ENCODE peak calls at places on chromosome X, in ten cellular contexts. K, L, U, E, R, W, D, M, F and Z are unnamed samples.

GRCh38 chrX:115547448-115547847 is 13.5 kb upstream of the PLS3 start:
- DNase-seq in K (no peak), L (no peak), U (peak), E (no peak), R (no peak), W (no peak), D (no peak), M (no peak), F (no peak), Z (no peak)

GRCh38 chrX:72100824-72101351 is 30.8 kb downstream of the RTL5 start:
- DNase-seq in K (peak), L (peak), U (no peak), E (no peak), R (peak), W (peak), D (no peak), M (no peak), F (no peak), Z (peak)

GRCh38 chrX:128653524-128653923 is 601.3 kb upstream of the ACTRT1 start:
- DNase-seq in K (no peak), L (no peak), U (peak), E (no peak), R (no peak), W (no peak), D (no peak), M (no peak), F (no peak), Z (no peak)

GRCh38 chrX:155877288-155877687 is 3.9 kb upstream of the VAMP7 start:
- DNase-seq in K (no peak), L (no peak), U (no peak), E (no peak), R (no peak), W (no peak), D (no peak), M (no peak), F (no peak), Z (no peak)

GRCh38 chrX:80216086-80216485 is 201.5 kb downstream of the TBX22 start:
- DNase-seq in K (no peak), L (no peak), U (no peak), E (peak), R (no peak), W (no peak), D (peak), M (no peak), F (no peak), Z (no peak)

GRCh38 chrX:149515954-149516602 is 11.0 kb upstream of the IDS start:
- DNase-seq in K (no peak), L (no peak), U (no peak), E (no peak), R (no peak), W (no peak), D (no peak), M (no peak), F (no peak), Z (no peak)

GRCh38 chrX:17931855-17932254 is 70.8 kb upstream of the RAI2 start:
- DNase-seq in K (no peak), L (no peak), U (no peak), E (no peak), R (no peak), W (no peak), D (no peak), M (no peak), F (no peak), Z (no peak)

GRCh38 chrX:78922754-78923153 is 22.4 kb upstream of the P2RY10 start:
- DNase-seq in K (no peak), L (no peak), U (no peak), E (no peak), R (no peak), W (no peak), D (no peak), M (no peak), F (no peak), Z (no peak)

GRCh38 chrX:125622899-125623298 is 303.2 kb downstream of the TEX13C start:
- DNase-seq in K (no peak), L (no peak), U (no peak), E (no peak), R (no peak), W (no peak), D (no peak), M (no peak), F (no peak), Z (no peak)

GRCh38 chrX:109966246-109966645 is 36.7 kb upstream of the TMEM164 start:
- DNase-seq in K (no peak), L (no peak), U (no peak), E (no peak), R (no peak), W (no peak), D (peak), M (no peak), F (no peak), Z (no peak)

GRCh38 chrX:68307767-68308166 is 125.5 kb downstream of the OPHN1 start:
- DNase-seq in K (no peak), L (no peak), U (no peak), E (peak), R (no peak), W (no peak), D (peak), M (no peak), F (no peak), Z (no peak)

GRCh38 chrX:72572248-72573157 is at the start of gene HDAC8:
- DNase-seq in K (peak), L (no peak), U (peak), E (peak), R (peak), W (peak), D (peak), M (no peak), F (peak), Z (peak)

GRCh38 chrX:580020-580419 is 50.6 kb upstream of the SHOX start:
- DNase-seq in K (no peak), L (no peak), U (no peak), E (no peak), R (no peak), W (no peak), D (no peak), M (no peak), F (no peak), Z (no peak)

GRCh38 chrX:96820935-96821334 is 62.8 kb upstream of the RPA4 start:
- DNase-seq in K (no peak), L (no peak), U (no peak), E (no peak), R (no peak), W (no peak), D (no peak), M (no peak), F (no peak), Z (no peak)

GRCh38 chrX:49166914-49167739 is 4.6 kb downstream of the MAGIX start:
- DNase-seq in K (no peak), L (no peak), U (peak), E (peak), R (peak), W (peak), D (peak), M (no peak), F (no peak), Z (peak)

GRCh38 chrX:1075156-1075555 is 137.3 kb downstream of the CRLF2 start:
- DNase-seq in K (no peak), L (no peak), U (no peak), E (no peak), R (no peak), W (no peak), D (no peak), M (no peak), F (no peak), Z (no peak)

GRCh38 chrX:151711787-151712186 is 4.0 kb upstream of the FATE1 start:
- DNase-seq in K (no peak), L (no peak), U (no peak), E (no peak), R (no peak), W (no peak), D (no peak), M (no peak), F (no peak), Z (no peak)

GRCh38 chrX:41870719-41871151 is 52.6 kb downstream of the CASK start:
- DNase-seq in K (no peak), L (no peak), U (no peak), E (no peak), R (no peak), W (no peak), D (no peak), M (no peak), F (no peak), Z (no peak)

GRCh38 chrX:124555036-124555595 is 208.8 kb downstream of the SH2D1A start:
- DNase-seq in K (no peak), L (no peak), U (no peak), E (peak), R (no peak), W (no peak), D (peak), M (no peak), F (no peak), Z (no peak)

GRCh38 chrX:10509397-10509796 is 111.0 kb downstream of the MID1 start:
- DNase-seq in K (no peak), L (no peak), U (peak), E (no peak), R (no peak), W (no peak), D (no peak), M (no peak), F (no peak), Z (no peak)

GRCh38 chrX:24117288-24117687 is 32.2 kb upstream of the ZFX start:
- DNase-seq in K (no peak), L (no peak), U (no peak), E (peak), R (no peak), W (no peak), D (peak), M (no peak), F (no peak), Z (no peak)

GRCh38 chrX:154460326-154460725 is 2.2 kb downstream of the PLXNA3 start:
- DNase-seq in K (no peak), L (no peak), U (no peak), E (no peak), R (no peak), W (no peak), D (peak), M (no peak), F (no peak), Z (no peak)

GRCh38 chrX:134664202-134664601 is 5.9 kb upstream of the PLAC1 start:
- DNase-seq in K (no peak), L (no peak), U (no peak), E (no peak), R (no peak), W (no peak), D (peak), M (no peak), F (no peak), Z (no peak)

GRCh38 chrX:115047181-115047580 is 29.8 kb upstream of the IL13RA2 start:
- DNase-seq in K (no peak), L (no peak), U (no peak), E (peak), R (no peak), W (no peak), D (peak), M (no peak), F (no peak), Z (no peak)

GRCh38 chrX:42778096-42778495 is at the start of gene PPP1R2C:
- DNase-seq in K (no peak), L (no peak), U (no peak), E (no peak), R (no peak), W (no peak), D (no peak), M (no peak), F (no peak), Z (no peak)

GRCh38 chrX:13742397-13743176 is 8.0 kb downstream of the OFD1 start:
- DNase-seq in K (peak), L (no peak), U (no peak), E (no peak), R (peak), W (no peak), D (no peak), M (no peak), F (no peak), Z (peak)

GRCh38 chrX:45515262-45516215 is 314.9 kb upstream of the DIPK2B start:
- DNase-seq in K (peak), L (no peak), U (peak), E (peak), R (no peak), W (peak), D (peak), M (peak), F (peak), Z (peak)

GRCh38 chrX:118370921-118371624 is 25.2 kb downstream of the WDR44 start:
- DNase-seq in K (no peak), L (no peak), U (no peak), E (peak), R (no peak), W (no peak), D (no peak), M (no peak), F (no peak), Z (no peak)

GRCh38 chrX:9312922-9313867 is 151.7 kb upstream of the TBL1X start:
- DNase-seq in K (peak), L (peak), U (no peak), E (no peak), R (no peak), W (peak), D (no peak), M (peak), F (no peak), Z (no peak)

GRCh38 chrX:53683556-53684414 is 2.7 kb downstream of the HUWE1 start:
- DNase-seq in K (peak), L (peak), U (peak), E (peak), R (peak), W (peak), D (peak), M (peak), F (peak), Z (peak)

GRCh38 chrX:110346681-110347080 is 12.0 kb upstream of the RTL9 start:
- DNase-seq in K (no peak), L (no peak), U (peak), E (no peak), R (no peak), W (no peak), D (peak), M (no peak), F (no peak), Z (no peak)

GRCh38 chrX:109841869-109842579 is 109.0 kb upstream of the ACSL4 start:
- DNase-seq in K (no peak), L (no peak), U (no peak), E (peak), R (no peak), W (no peak), D (peak), M (no peak), F (no peak), Z (no peak)

GRCh38 chrX:2984342-2984741 is 22.0 kb upstream of the ARSH start:
- DNase-seq in K (no peak), L (no peak), U (no peak), E (no peak), R (no peak), W (no peak), D (no peak), M (no peak), F (no peak), Z (no peak)

GRCh38 chrX:129523076-129524055 is at the start of gene SMARCA1:
- DNase-seq in K (peak), L (no peak), U (peak), E (no peak), R (no peak), W (no peak), D (peak), M (no peak), F (no peak), Z (no peak)

GRCh38 chrX:152878976-152879755 is 18.7 kb upstream of the ZNF185 start:
- DNase-seq in K (no peak), L (no peak), U (no peak), E (peak), R (no peak), W (no peak), D (peak), M (no peak), F (peak), Z (no peak)

GRCh38 chrX:24243692-24244091 is 70.2 kb downstream of the SUPT20HL2 start:
- DNase-seq in K (no peak), L (no peak), U (no peak), E (no peak), R (no peak), W (no peak), D (peak), M (no peak), F (no peak), Z (no peak)

GRCh38 chrX:39654952-39655351 is 442.8 kb downstream of the BCOR start:
- DNase-seq in K (no peak), L (no peak), U (no peak), E (no peak), R (no peak), W (no peak), D (no peak), M (no peak), F (no peak), Z (no peak)

GRCh38 chrX:39653656-39654055 is 444.1 kb downstream of the BCOR start:
- DNase-seq in K (no peak), L (no peak), U (peak), E (no peak), R (no peak), W (no peak), D (no peak), M (no peak), F (no peak), Z (no peak)

GRCh38 chrX:39650883-39651282 is 446.9 kb downstream of the BCOR start:
- DNase-seq in K (no peak), L (no peak), U (no peak), E (no peak), R (no peak), W (no peak), D (no peak), M (no peak), F (no peak), Z (no peak)

GRCh38 chrX:39654183-39654925 is 443.4 kb downstream of the BCOR start:
- DNase-seq in K (no peak), L (no peak), U (peak), E (no peak), R (no peak), W (no peak), D (no peak), M (no peak), F (no peak), Z (no peak)

GRCh38 chrX:39652336-39652735 is 445.4 kb downstream of the BCOR start:
- DNase-seq in K (peak), L (no peak), U (peak), E (no peak), R (no peak), W (peak), D (peak), M (no peak), F (no peak), Z (no peak)
- TF ChIP-seq CTCF in K (peak), L (no peak), U (peak), E (peak), R (peak), W (no peak), D (peak), M (no peak), F (peak), Z (peak)

DNA sequence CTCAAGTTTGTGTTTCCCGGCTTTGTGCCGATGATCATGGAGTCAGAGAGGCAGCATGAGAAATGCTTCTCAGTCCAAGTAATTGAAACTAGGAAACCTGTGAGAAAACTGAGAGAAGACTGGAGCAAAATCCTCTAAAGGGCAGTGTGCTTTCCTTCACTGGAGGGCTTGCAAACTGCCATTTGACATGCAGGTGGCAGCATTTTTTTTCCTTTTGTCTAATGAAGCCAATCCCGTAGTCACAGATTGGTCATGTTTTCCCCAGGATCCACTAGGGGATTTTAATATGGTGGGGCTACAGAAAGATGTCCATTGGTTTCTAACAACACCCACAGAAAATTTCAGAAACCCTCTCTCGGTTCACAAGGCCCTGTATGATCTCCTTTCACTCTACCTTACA is 117.4 kb upstream of the NUDT10 start:
- DNase-seq in K (no peak), L (no peak), U (peak), E (no peak), R (no peak), W (no peak), D (no peak), M (no peak), F (no peak), Z (no peak)
- TF ChIP-seq CTCF in K (no peak), L (no peak), U (peak), E (no peak), R (no peak), W (no peak), D (no peak), M (no peak), F (no peak), Z (no peak)

GRCh38 chrX:111442791-111443190 is 30.8 kb upstream of the DCX start:
- DNase-seq in K (no peak), L (no peak), U (no peak), E (no peak), R (no peak), W (no peak), D (no peak), M (no peak), F (no peak), Z (no peak)

GRCh38 chrX:111444881-111445280 is 32.9 kb upstream of the DCX start:
- DNase-seq in K (no peak), L (no peak), U (no peak), E (no peak), R (no peak), W (no peak), D (no peak), M (no peak), F (no peak), Z (no peak)

GRCh38 chrX:111445485-111445884 is 33.5 kb upstream of the DCX start:
- DNase-seq in K (peak), L (no peak), U (peak), E (peak), R (no peak), W (no peak), D (peak), M (no peak), F (no peak), Z (no peak)

DNA sequence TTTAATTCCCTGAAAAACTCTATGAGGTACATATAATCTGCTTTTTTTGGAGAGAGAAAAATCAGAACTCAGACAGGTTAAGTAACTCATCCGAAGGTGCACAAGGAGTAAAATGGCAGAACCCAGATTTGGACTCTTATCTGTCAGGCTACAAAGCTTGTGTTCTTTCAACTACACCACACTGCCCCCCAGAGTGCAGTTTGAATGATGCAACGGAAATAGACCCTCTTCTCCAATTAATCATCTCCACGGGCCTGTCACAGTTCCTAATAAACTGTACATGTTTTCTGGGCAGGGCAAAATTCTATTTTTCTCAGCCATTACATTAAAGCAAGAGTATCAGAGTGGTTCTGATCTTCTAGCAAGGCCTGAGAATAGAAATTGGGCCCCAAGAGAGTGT is 35.3 kb upstream of the DCX start:
- DNase-seq in K (peak), L (no peak), U (peak), E (no peak), R (no peak), W (no peak), D (no peak), M (no peak), F (no peak), Z (no peak)
- TF ChIP-seq CTCF in K (peak), L (no peak), U (peak), E (peak), R (peak), W (no peak), D (no peak), M (no peak), F (peak), Z (peak)

GRCh38 chrX:16462912-16463311 is 187.0 kb upstream of the S100G start:
- DNase-seq in K (no peak), L (no peak), U (no peak), E (no peak), R (no peak), W (no peak), D (peak), M (no peak), F (peak), Z (no peak)

GRCh38 chrX:16469870-16470269 is 180.1 kb upstream of the S100G start:
- DNase-seq in K (no peak), L (no peak), U (peak), E (no peak), R (no peak), W (no peak), D (no peak), M (no peak), F (no peak), Z (no peak)

GRCh38 chrX:16465081-16465876 is 184.7 kb upstream of the S100G start:
- DNase-seq in K (no peak), L (no peak), U (no peak), E (no peak), R (no peak), W (no peak), D (peak), M (no peak), F (no peak), Z (no peak)

GRCh38 chrX:16464369-16464768 is 185.6 kb upstream of the S100G start:
- DNase-seq in K (no peak), L (no peak), U (no peak), E (no peak), R (no peak), W (no peak), D (no peak), M (no peak), F (no peak), Z (no peak)

DNA sequence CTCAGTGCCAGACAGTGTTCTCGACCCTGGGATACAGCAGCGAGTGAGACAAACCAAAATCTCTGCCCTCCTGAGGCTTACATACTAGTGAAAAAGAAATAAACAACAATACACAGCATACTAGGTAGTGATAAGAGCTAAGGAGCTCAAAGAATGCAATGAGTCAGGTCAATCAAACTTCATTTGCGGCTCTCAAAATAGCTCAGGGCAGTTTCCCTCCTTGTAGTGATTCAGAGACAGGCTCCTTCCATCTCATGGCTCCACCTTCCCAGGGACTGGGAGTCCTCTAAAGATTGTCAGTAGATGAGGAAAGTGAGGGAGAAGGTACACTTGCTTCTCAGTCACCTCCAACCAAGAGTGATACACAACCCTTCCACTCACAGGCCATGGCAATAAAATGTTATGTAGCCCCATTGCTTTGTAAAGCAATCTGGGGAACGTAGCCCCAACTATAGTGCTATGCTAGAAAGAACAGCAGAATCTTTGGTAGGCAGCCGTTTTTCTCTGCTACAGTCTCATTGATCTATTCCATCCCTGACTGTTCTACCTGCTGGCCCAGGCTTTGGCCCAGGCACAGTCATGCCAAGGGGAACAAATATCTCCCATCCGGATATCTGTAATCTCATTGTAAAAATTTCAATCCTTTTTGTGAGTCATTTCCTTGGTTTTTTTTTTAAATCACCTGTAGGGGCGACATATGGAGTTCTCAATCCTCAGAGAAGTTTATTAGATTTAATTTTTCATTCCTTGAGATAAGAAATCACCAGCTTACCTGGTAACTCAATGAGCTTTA is 183.1 kb upstream of the S100G start:
- DNase-seq in K (no peak), L (no peak), U (no peak), E (peak), R (no peak), W (no peak), D (peak), M (no peak), F (no peak), Z (no peak)
- TF ChIP-seq CTCF in K (no peak), L (no peak), U (no peak), E (peak), R (no peak), W (no peak), D (no peak), M (no peak), F (no peak), Z (no peak)